ENCODE peak calls at places on chromosomes 11 and 22, in five cellular contexts. H is A549, P is HepG2, R is K562, N is GM12878. X is an unnamed sample.

GRCh38 chr11:103883856-103884255 is 152.6 kb upstream of the DDI1 start:
- DNase-seq in H (no peak), N (no peak), P (no peak), R (no peak), X (no peak)

GRCh38 chr11:124829986-124830385 is 29.8 kb upstream of the MSANTD2 start:
- DNase-seq in H (no peak), N (no peak), R (no peak), P (no peak), X (no peak)

GRCh38 chr22:39665229-39665628 is 94.7 kb downstream of the CACNA1I start:
- DNase-seq in H (no peak), P (no peak), N (no peak), R (no peak), X (peak; percentile 15)

GRCh38 chr11:130409618-130410388 is 18.6 kb downstream of the ADAMTS8 start:
- DNase-seq in R (no peak), H (no peak), P (no peak), N (no peak), X (no peak)

GRCh38 chr11:133529807-133530500 is 2.3 kb downstream of the OPCML start:
- DNase-seq in N (no peak), R (no peak), H (no peak), P (no peak), X (peak; percentile 71)

GRCh38 chr22:41449321-41449720 is 2.7 kb upstream of the TOB2 start:
- DNase-seq in P (no peak), N (no peak), R (no peak), H (no peak), X (no peak)

GRCh38 chr11:104163100-104164027 is 583 bp downstream of the PDGFD start:
- DNase-seq in H (peak; percentile 15), P (no peak), N (no peak), R (no peak), X (peak; percentile 72)

GRCh38 chr22:45308624-45309421 is 911 bp upstream of the FAM118A start:
- DNase-seq in R (no peak), P (no peak), N (no peak), H (no peak), X (peak; percentile 37)

GRCh38 chr11:123475478-123475877 is 45.4 kb downstream of the GRAMD1B start:
- DNase-seq in P (no peak), H (peak; percentile 22), N (no peak), R (no peak), X (peak; percentile 72)

GRCh38 chr11:89184021-89184420 is 6.3 kb downstream of the TYR start:
- DNase-seq in P (no peak), R (no peak), N (no peak), H (no peak), X (no peak)

GRCh38 chr11:2681408-2682145 is 18.2 kb downstream of the KCNQ1OT1 start:
- DNase-seq in N (no peak), P (no peak), R (no peak), H (no peak), X (no peak)

GRCh38 chr11:8809605-8810272 is 101.2 kb upstream of the AKIP1 start:
- DNase-seq in N (no peak), P (peak; percentile 24), H (no peak), R (no peak), X (no peak)

GRCh38 chr11:124938206-124938765 is 2.4 kb upstream of the HEPACAM start:
- DNase-seq in P (peak; percentile 77), R (no peak), H (no peak), N (no peak), X (no peak)

GRCh38 chr11:117918366-117919255 is 10.6 kb downstream of the TMPRSS13 start:
- DNase-seq in R (no peak), N (no peak), P (no peak), H (no peak), X (no peak)

GRCh38 chr22:33095661-33096060 is 37.5 kb upstream of the SYN3 start:
- DNase-seq in R (no peak), H (no peak), N (no peak), P (no peak), X (no peak)

GRCh38 chr11:65611758-65612603 is 2.0 kb downstream of the MAP3K11 start:
- DNase-seq in H (no peak), R (no peak), N (no peak), P (no peak), X (no peak)

GRCh38 chr11:35990816-35991215 is 47.0 kb downstream of the LDLRAD3 start:
- DNase-seq in R (no peak), P (no peak), H (no peak), N (no peak), X (no peak)

GRCh38 chr11:85307381-85307780 is 319.8 kb downstream of the DLG2 start:
- DNase-seq in N (no peak), P (no peak), R (no peak), H (no peak), X (no peak)

GRCh38 chr11:63369165-63369970 is at the start of gene SLC22A9:
- DNase-seq in R (no peak), N (no peak), P (peak; percentile 66), H (no peak), X (no peak)

GRCh38 chr22:41780714-41781507 is 19.6 kb upstream of the CCDC134 start:
- DNase-seq in H (no peak), N (peak; percentile 90), R (peak; percentile 25), P (peak; percentile 56), X (peak; percentile 38)

GRCh38 chr11:1728931-1729691 is 21.3 kb downstream of the IFITM10 start:
- DNase-seq in R (no peak), H (no peak), N (no peak), P (no peak), X (no peak)

GRCh38 chr11:88179141-88179540 is 3.9 kb upstream of the RAB38 start:
- DNase-seq in P (no peak), N (peak; percentile 78), R (no peak), H (no peak), X (no peak)

GRCh38 chr11:18352581-18352980 is 30.2 kb downstream of the GTF2H1 start:
- DNase-seq in H (no peak), R (no peak), N (no peak), P (no peak), X (no peak)

GRCh38 chr22:27472975-27473374 is 328.6 kb downstream of the MN1 start:
- DNase-seq in N (no peak), P (no peak), H (no peak), R (no peak), X (no peak)

GRCh38 chr22:43540570-43540969 is 128.8 kb downstream of the MPPED1 start:
- DNase-seq in H (no peak), R (no peak), P (no peak), N (no peak), X (no peak)

GRCh38 chr11:65066805-65067291 is 8.5 kb upstream of the NAALADL1 start:
- DNase-seq in H (no peak), N (no peak), R (no peak), P (no peak), X (peak; percentile 77)

GRCh38 chr22:29266564-29267461 is 968 bp downstream of the RHBDD3 start:
- DNase-seq in H (no peak), R (no peak), P (no peak), N (no peak), X (peak; percentile 17)

GRCh38 chr11:130924750-130925149 is 8.5 kb upstream of the SNX19 start:
- DNase-seq in H (no peak), P (no peak), N (no peak), R (no peak), X (no peak)

GRCh38 chr22:20605328-20605727 is 97.9 kb downstream of the MED15 start:
- DNase-seq in H (no peak), P (no peak), N (no peak), R (no peak), X (no peak)

GRCh38 chr11:104151404-104152204 is 12.3 kb downstream of the PDGFD start:
- DNase-seq in N (no peak), R (no peak), P (no peak), H (no peak), X (no peak)

GRCh38 chr11:44609028-44609782 is 43.7 kb downstream of the CD82 start:
- DNase-seq in H (no peak), N (peak; percentile 92), P (no peak), R (no peak), X (no peak)

GRCh38 chr11:44611088-44611487 is 45.6 kb downstream of the CD82 start:
- DNase-seq in N (no peak), R (no peak), H (no peak), P (no peak), X (no peak)

GRCh38 chr11:44608654-44609027 is 43.2 kb downstream of the CD82 start:
- DNase-seq in P (no peak), N (no peak), H (no peak), R (no peak), X (no peak)

GRCh38 chr11:44610556-44610955 is 45.1 kb downstream of the CD82 start:
- DNase-seq in N (no peak), H (no peak), R (no peak), P (no peak), X (no peak)

GRCh38 chr11:44609783-44610155 is 44.3 kb downstream of the CD82 start:
- DNase-seq in R (no peak), H (no peak), N (no peak), P (no peak), X (no peak)
- TF ChIP-seq JUNB in R (no peak), H (no peak), N (no peak), P (no peak), X (no peak)

DNA sequence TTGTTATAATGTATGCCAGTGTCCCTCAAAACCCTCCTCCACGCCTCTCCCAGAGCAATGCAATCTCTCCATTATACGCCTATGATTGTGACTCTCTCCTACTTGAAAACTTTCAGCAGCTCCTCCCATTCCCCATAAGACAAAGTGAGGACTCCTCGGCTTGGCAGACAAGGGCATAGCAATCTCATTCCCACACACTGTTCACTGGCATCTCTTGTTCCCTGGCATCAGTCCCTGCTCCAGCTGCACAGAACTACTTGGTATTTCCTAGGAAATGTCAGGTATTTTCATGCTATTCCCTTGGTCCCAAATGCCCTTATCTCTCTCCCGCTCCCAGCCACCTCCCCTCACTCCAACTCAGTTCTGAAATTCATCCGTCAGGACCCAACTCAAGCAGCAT is 28.5 kb downstream of the TMPRSS5 start:
- DNase-seq in P (no peak), N (no peak), R (no peak), H (no peak), X (no peak)
- TF ChIP-seq JUNB in P (no peak), N (no peak), R (no peak), H (no peak), X (no peak)

GRCh38 chr11:76577199-76577920 is 93.2 kb downstream of the LRRC32 start:
- DNase-seq in H (no peak), N (no peak), R (no peak), P (no peak), X (no peak)
- TF ChIP-seq JUNB in H (no peak), N (no peak), R (no peak), P (no peak), X (no peak)

GRCh38 chr11:44068180-44068579 is 2.1 kb downstream of the ACCS start:
- DNase-seq in H (no peak), P (no peak), N (no peak), R (no peak), X (no peak)
- TF ChIP-seq JUNB in H (no peak), P (no peak), N (no peak), R (no peak), X (no peak)

X was measured in GM23338.